ENCODE peak calls at places on chromosome 2, in six cellular contexts. B is neural progenitor cell, X is NCI-H748 treated with DMSO at 0.1 percent for 48 hours, A is ureter, I is stomach, F is ecto neural progenitor cell. U is an unnamed sample.

GRCh38 chr2:238907717-238908173 is 59.9 kb downstream of the TWIST2 start:
- DNase-seq in X (no peak), B (no peak), I (no peak), F (no peak), A (no peak), U (no peak)

GRCh38 chr2:117339980-117340379 is 474.5 kb upstream of the DDX18 start:
- DNase-seq in A (no peak), F (no peak), B (no peak), X (no peak), I (no peak), U (no peak)

GRCh38 chr2:9972621-9973445 is 21.3 kb downstream of the GRHL1 start:
- DNase-seq in B (no peak), A (no peak), F (no peak), I (peak), X (no peak), U (no peak)

GRCh38 chr2:152693033-152693432 is 24.2 kb downstream of the PRPF40A start:
- DNase-seq in I (no peak), F (no peak), B (no peak), A (no peak), X (no peak), U (no peak)

GRCh38 chr2:209145941-209146681 is 277.7 kb upstream of the MAP2 start:
- DNase-seq in I (no peak), B (peak), A (no peak), X (no peak), F (no peak), U (no peak)

GRCh38 chr2:6554403-6554802 is 311.3 kb downstream of the CMPK2 start:
- DNase-seq in B (no peak), X (no peak), F (no peak), I (no peak), A (no peak), U (no peak)

GRCh38 chr2:228589115-228589514 is 407.6 kb upstream of the SPHKAP start:
- DNase-seq in F (no peak), X (no peak), A (no peak), B (no peak), I (no peak), U (no peak)

GRCh38 chr2:120568975-120569268 is 166.7 kb upstream of the GLI2 start:
- DNase-seq in X (no peak), A (no peak), F (no peak), I (no peak), B (no peak), U (no peak)